ENCODE peak calls at places on chromosomes 6 and 20, in five cellular contexts. One of them, this sample, is unnamed.

GRCh38 chr6:5367510-5367909 is 106.2 kb downstream of the FARS2 start:
- DNase-seq in H9: no peak
- DNase-seq in Kasumi-1: no peak
- DNase-seq in NCI-H510A treated with DMSO at 0.1 percent for 48 hours: no peak
- DNase-seq in germinal center: no peak
- DNase-seq in this sample: no peak

GRCh38 chr20:46995561-46996142 is 101.0 kb downstream of the EYA2 start:
- DNase-seq in germinal center: no peak
- DNase-seq in H9: no peak
- DNase-seq in NCI-H510A treated with DMSO at 0.1 percent for 48 hours: no peak
- DNase-seq in Kasumi-1: no peak
- DNase-seq in this sample: no peak

GRCh38 chr6:135323202-135323668 is 142.1 kb downstream of the MYB start:
- DNase-seq in germinal center: peak
- DNase-seq in NCI-H510A treated with DMSO at 0.1 percent for 48 hours: no peak
- DNase-seq in Kasumi-1: peak
- DNase-seq in H9: no peak
- DNase-seq in this sample: peak

GRCh38 chr20:33103561-33103960 is 24.1 kb downstream of the BPIFB4 start:
- DNase-seq in Kasumi-1: no peak
- DNase-seq in germinal center: no peak
- DNase-seq in H9: no peak
- DNase-seq in NCI-H510A treated with DMSO at 0.1 percent for 48 hours: no peak
- DNase-seq in this sample: no peak

GRCh38 chr6:50825375-50826036 is 6.8 kb downstream of the TFAP2B start:
- DNase-seq in NCI-H510A treated with DMSO at 0.1 percent for 48 hours: no peak
- DNase-seq in germinal center: no peak
- DNase-seq in H9: peak
- DNase-seq in Kasumi-1: no peak
- DNase-seq in this sample: no peak

GRCh38 chr6:147906361-147906760 is 397.9 kb downstream of the SAMD5 start:
- DNase-seq in Kasumi-1: no peak
- DNase-seq in H9: no peak
- DNase-seq in NCI-H510A treated with DMSO at 0.1 percent for 48 hours: no peak
- DNase-seq in germinal center: no peak
- DNase-seq in this sample: no peak

GRCh38 chr6:27891300-27891913 is 20.8 kb downstream of the OR2B2 start:
- DNase-seq in Kasumi-1: no peak
- DNase-seq in H9: no peak
- DNase-seq in NCI-H510A treated with DMSO at 0.1 percent for 48 hours: no peak
- DNase-seq in germinal center: no peak
- DNase-seq in this sample: no peak

GRCh38 chr6:18861182-18861581 is 474.0 kb downstream of the RNF144B start:
- DNase-seq in NCI-H510A treated with DMSO at 0.1 percent for 48 hours: peak
- DNase-seq in germinal center: no peak
- DNase-seq in Kasumi-1: no peak
- DNase-seq in H9: no peak
- DNase-seq in this sample: no peak

GRCh38 chr20:39706089-39706721 is 744.1 kb downstream of the DHX35 start:
- DNase-seq in Kasumi-1: no peak
- DNase-seq in germinal center: no peak
- DNase-seq in NCI-H510A treated with DMSO at 0.1 percent for 48 hours: no peak
- DNase-seq in H9: no peak
- DNase-seq in this sample: no peak